ENCODE peak calls at places on chromosomes 11 and 22, in ten cellular contexts. One of them, this sample, is unnamed.

GRCh38 chr11:10590516-10590915 is 22.1 kb upstream of the LYVE1 start:
- DNase-seq in stomach: no peak
- DNase-seq in ovary: no peak
- DNase-seq in sigmoid colon: no peak
- DNase-seq in adrenal gland: no peak
- DNase-seq in K562: no peak
- DNase-seq in tibial nerve: no peak
- DNase-seq in body of pancreas: no peak
- DNase-seq in heart left ventricle: no peak
- DNase-seq in IMR-90: peak; percentile 56
- DNase-seq in this sample: no peak

GRCh38 chr22:42978453-42979103 is 36.4 kb downstream of the PACSIN2 start:
- DNase-seq in K562: no peak
- DNase-seq in tibial nerve: no peak
- DNase-seq in ovary: no peak
- DNase-seq in stomach: no peak
- DNase-seq in IMR-90: peak; percentile 66
- DNase-seq in body of pancreas: no peak
- DNase-seq in adrenal gland: no peak
- DNase-seq in sigmoid colon: no peak
- DNase-seq in heart left ventricle: peak; percentile 52
- DNase-seq in this sample: no peak

GRCh38 chr11:77154381-77155081 is 26.5 kb downstream of the MYO7A start:
- DNase-seq in ovary: no peak
- DNase-seq in body of pancreas: no peak
- DNase-seq in adrenal gland: peak; percentile 56
- DNase-seq in K562: no peak
- DNase-seq in IMR-90: no peak
- DNase-seq in stomach: peak; percentile 51
- DNase-seq in heart left ventricle: peak; percentile 57
- DNase-seq in sigmoid colon: peak; percentile 67
- DNase-seq in tibial nerve: no peak
- DNase-seq in this sample: no peak

GRCh38 chr22:49660794-49661781 is 166.6 kb downstream of the BRD1 start:
- DNase-seq in adrenal gland: peak; percentile 13
- DNase-seq in body of pancreas: no peak
- DNase-seq in sigmoid colon: peak; percentile 49
- DNase-seq in tibial nerve: no peak
- DNase-seq in ovary: no peak
- DNase-seq in IMR-90: no peak
- DNase-seq in K562: no peak
- DNase-seq in stomach: no peak
- DNase-seq in heart left ventricle: peak; percentile 5
- DNase-seq in this sample: no peak

GRCh38 chr11:57427692-57428082 is 766 bp upstream of the SLC43A3 start:
- DNase-seq in ovary: peak; percentile 81
- DNase-seq in adrenal gland: peak; percentile 27
- DNase-seq in body of pancreas: peak; percentile 53
- DNase-seq in K562: no peak
- DNase-seq in IMR-90: peak; percentile 57
- DNase-seq in tibial nerve: peak; percentile 94
- DNase-seq in sigmoid colon: peak; percentile 94
- DNase-seq in heart left ventricle: peak; percentile 79
- DNase-seq in stomach: peak; percentile 41
- DNase-seq in this sample: no peak

GRCh38 chr22:46749682-46750529 is 11.9 kb upstream of the CERK start:
- DNase-seq in IMR-90: no peak
- DNase-seq in adrenal gland: no peak
- DNase-seq in tibial nerve: no peak
- DNase-seq in sigmoid colon: peak; percentile 59
- DNase-seq in stomach: no peak
- DNase-seq in body of pancreas: no peak
- DNase-seq in K562: no peak
- DNase-seq in heart left ventricle: no peak
- DNase-seq in ovary: no peak
- DNase-seq in this sample: no peak

GRCh38 chr11:43770173-43770572 is 89.6 kb downstream of the HSD17B12 start:
- DNase-seq in heart left ventricle: peak; percentile 9
- DNase-seq in stomach: no peak
- DNase-seq in IMR-90: no peak
- DNase-seq in adrenal gland: no peak
- DNase-seq in ovary: no peak
- DNase-seq in tibial nerve: no peak
- DNase-seq in body of pancreas: no peak
- DNase-seq in sigmoid colon: no peak
- DNase-seq in K562: no peak
- DNase-seq in this sample: no peak

GRCh38 chr11:65718531-65718930 is 2.1 kb downstream of the RNASEH2C start:
- DNase-seq in tibial nerve: no peak
- DNase-seq in adrenal gland: no peak
- DNase-seq in stomach: no peak
- DNase-seq in IMR-90: no peak
- DNase-seq in body of pancreas: no peak
- DNase-seq in sigmoid colon: no peak
- DNase-seq in K562: no peak
- DNase-seq in ovary: no peak
- DNase-seq in heart left ventricle: no peak
- DNase-seq in this sample: no peak

GRCh38 chr11:134584706-134585445 is 172.8 kb upstream of the B3GAT1 start:
- DNase-seq in body of pancreas: peak; percentile 11
- DNase-seq in sigmoid colon: no peak
- DNase-seq in tibial nerve: peak; percentile 23
- DNase-seq in heart left ventricle: peak; percentile 39
- DNase-seq in adrenal gland: peak; percentile 28
- DNase-seq in stomach: no peak
- DNase-seq in K562: no peak
- DNase-seq in ovary: no peak
- DNase-seq in IMR-90: no peak
- DNase-seq in this sample: peak; percentile 41

GRCh38 chr11:19703211-19703610 is 9.4 kb upstream of the NAV2 start:
- DNase-seq in heart left ventricle: peak; percentile 47
- DNase-seq in stomach: no peak
- DNase-seq in sigmoid colon: peak; percentile 87
- DNase-seq in ovary: no peak
- DNase-seq in K562: no peak
- DNase-seq in tibial nerve: no peak
- DNase-seq in IMR-90: peak; percentile 36
- DNase-seq in adrenal gland: no peak
- DNase-seq in body of pancreas: no peak
- DNase-seq in this sample: no peak

GRCh38 chr11:14229472-14229871 is 129.5 kb downstream of the RRAS2 start:
- DNase-seq in adrenal gland: no peak
- DNase-seq in ovary: no peak
- DNase-seq in heart left ventricle: no peak
- DNase-seq in K562: no peak
- DNase-seq in body of pancreas: no peak
- DNase-seq in tibial nerve: no peak
- DNase-seq in sigmoid colon: no peak
- DNase-seq in stomach: no peak
- DNase-seq in IMR-90: no peak
- DNase-seq in this sample: no peak

GRCh38 chr11:82790723-82791487 is 57.2 kb upstream of the FAM181B start:
- DNase-seq in ovary: peak; percentile 31
- DNase-seq in IMR-90: no peak
- DNase-seq in tibial nerve: no peak
- DNase-seq in adrenal gland: no peak
- DNase-seq in body of pancreas: no peak
- DNase-seq in sigmoid colon: no peak
- DNase-seq in stomach: no peak
- DNase-seq in heart left ventricle: peak; percentile 13
- DNase-seq in K562: peak; percentile 60
- DNase-seq in this sample: no peak

GRCh38 chr11:135008001-135008405 is 596.0 kb upstream of the B3GAT1 start:
- DNase-seq in stomach: no peak
- DNase-seq in sigmoid colon: no peak
- DNase-seq in tibial nerve: no peak
- DNase-seq in IMR-90: no peak
- DNase-seq in ovary: no peak
- DNase-seq in body of pancreas: peak; percentile 3
- DNase-seq in adrenal gland: no peak
- DNase-seq in heart left ventricle: no peak
- DNase-seq in K562: no peak
- DNase-seq in this sample: no peak

GRCh38 chr11:7353100-7353499 is 101.4 kb downstream of the SYT9 start:
- DNase-seq in body of pancreas: peak; percentile 3
- DNase-seq in ovary: no peak
- DNase-seq in stomach: no peak
- DNase-seq in heart left ventricle: no peak
- DNase-seq in K562: peak; percentile 21
- DNase-seq in tibial nerve: peak; percentile 11
- DNase-seq in sigmoid colon: no peak
- DNase-seq in IMR-90: no peak
- DNase-seq in adrenal gland: no peak
- DNase-seq in this sample: no peak

GRCh38 chr11:115616941-115617340 is 112.7 kb upstream of the CADM1 start:
- DNase-seq in IMR-90: peak; percentile 90
- DNase-seq in stomach: no peak
- DNase-seq in K562: no peak
- DNase-seq in ovary: no peak
- DNase-seq in sigmoid colon: no peak
- DNase-seq in adrenal gland: peak; percentile 30
- DNase-seq in heart left ventricle: peak; percentile 64
- DNase-seq in body of pancreas: peak; percentile 50
- DNase-seq in tibial nerve: no peak
- DNase-seq in this sample: no peak

GRCh38 chr22:26065847-26066246 is 103.4 kb upstream of the SEZ6L start:
- DNase-seq in heart left ventricle: no peak
- DNase-seq in IMR-90: no peak
- DNase-seq in ovary: no peak
- DNase-seq in tibial nerve: no peak
- DNase-seq in sigmoid colon: no peak
- DNase-seq in stomach: no peak
- DNase-seq in adrenal gland: no peak
- DNase-seq in body of pancreas: no peak
- DNase-seq in K562: no peak
- DNase-seq in this sample: no peak

GRCh38 chr11:78231962-78232459 is 43.3 kb downstream of the USP35 start:
- DNase-seq in body of pancreas: no peak
- DNase-seq in stomach: no peak
- DNase-seq in tibial nerve: no peak
- DNase-seq in sigmoid colon: no peak
- DNase-seq in ovary: no peak
- DNase-seq in IMR-90: peak; percentile 83
- DNase-seq in adrenal gland: no peak
- DNase-seq in K562: no peak
- DNase-seq in heart left ventricle: no peak
- DNase-seq in this sample: no peak

GRCh38 chr11:75450826-75451783 is 18.1 kb upstream of the KLHL35 start:
- DNase-seq in tibial nerve: no peak
- DNase-seq in heart left ventricle: no peak
- DNase-seq in K562: peak; percentile 77
- DNase-seq in stomach: no peak
- DNase-seq in IMR-90: no peak
- DNase-seq in body of pancreas: no peak
- DNase-seq in ovary: no peak
- DNase-seq in adrenal gland: no peak
- DNase-seq in sigmoid colon: no peak
- DNase-seq in this sample: no peak

GRCh38 chr11:33410086-33410765 is 153.0 kb downstream of the HIPK3 start:
- DNase-seq in ovary: no peak
- DNase-seq in sigmoid colon: no peak
- DNase-seq in IMR-90: no peak
- DNase-seq in adrenal gland: no peak
- DNase-seq in stomach: no peak
- DNase-seq in tibial nerve: no peak
- DNase-seq in heart left ventricle: no peak
- DNase-seq in K562: no peak
- DNase-seq in body of pancreas: no peak
- DNase-seq in this sample: no peak
- TF ChIP-seq POLR2A in ovary: no peak
- TF ChIP-seq POLR2A in sigmoid colon: no peak
- TF ChIP-seq POLR2A in IMR-90: no peak
- TF ChIP-seq POLR2A in adrenal gland: no peak
- TF ChIP-seq POLR2A in stomach: no peak
- TF ChIP-seq POLR2A in tibial nerve: no peak
- TF ChIP-seq POLR2A in heart left ventricle: no peak
- TF ChIP-seq POLR2A in K562: no peak
- TF ChIP-seq POLR2A in body of pancreas: no peak
- TF ChIP-seq POLR2A in this sample: no peak

DNA sequence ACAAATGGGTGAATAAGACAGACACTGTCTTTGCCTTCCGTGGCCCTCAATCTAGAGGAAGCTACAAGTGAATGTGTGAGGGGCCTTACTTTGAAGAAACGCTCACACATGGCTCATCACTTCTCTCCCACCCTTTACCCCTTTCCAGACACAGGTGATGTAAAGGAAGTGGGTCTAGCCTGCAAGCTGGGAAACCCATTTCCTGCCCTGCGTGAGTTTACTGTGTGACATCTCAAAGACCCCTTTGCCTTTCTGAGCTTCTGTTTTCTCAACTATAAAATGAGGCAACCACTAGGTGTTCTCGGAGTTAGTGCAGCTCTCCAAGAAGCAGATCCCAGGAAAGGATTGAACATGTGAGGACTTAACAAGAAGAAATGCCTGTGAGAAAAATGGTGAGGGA is 43.1 kb upstream of the LMO2 start:
- DNase-seq in tibial nerve: no peak
- DNase-seq in IMR-90: no peak
- DNase-seq in adrenal gland: no peak
- DNase-seq in heart left ventricle: no peak
- DNase-seq in ovary: no peak
- DNase-seq in body of pancreas: no peak
- DNase-seq in K562: no peak
- DNase-seq in sigmoid colon: no peak
- DNase-seq in stomach: no peak
- DNase-seq in this sample: no peak
- H3K4me1 ChIP-seq in tibial nerve: no peaks in the 10 kb centered on the region
- H3K4me1 ChIP-seq in IMR-90: peaks cover 6% of the 10 kb centered on the region
- H3K4me1 ChIP-seq in adrenal gland: peaks cover 29% of the 10 kb centered on the region
- H3K4me1 ChIP-seq in heart left ventricle: peaks cover 51% of the 10 kb centered on the region
- H3K4me1 ChIP-seq in ovary: no peaks in the 10 kb centered on the region
- H3K4me1 ChIP-seq in body of pancreas: peaks cover 3% of the 10 kb centered on the region
- H3K4me1 ChIP-seq in K562: peaks cover 65% of the 10 kb centered on the region
- H3K4me1 ChIP-seq in sigmoid colon: no peaks in the 10 kb centered on the region
- H3K4me1 ChIP-seq in stomach: peaks cover 3% of the 10 kb centered on the region
- H3K4me1 ChIP-seq in this sample: peaks cover 9% of the 10 kb centered on the region

DNA sequence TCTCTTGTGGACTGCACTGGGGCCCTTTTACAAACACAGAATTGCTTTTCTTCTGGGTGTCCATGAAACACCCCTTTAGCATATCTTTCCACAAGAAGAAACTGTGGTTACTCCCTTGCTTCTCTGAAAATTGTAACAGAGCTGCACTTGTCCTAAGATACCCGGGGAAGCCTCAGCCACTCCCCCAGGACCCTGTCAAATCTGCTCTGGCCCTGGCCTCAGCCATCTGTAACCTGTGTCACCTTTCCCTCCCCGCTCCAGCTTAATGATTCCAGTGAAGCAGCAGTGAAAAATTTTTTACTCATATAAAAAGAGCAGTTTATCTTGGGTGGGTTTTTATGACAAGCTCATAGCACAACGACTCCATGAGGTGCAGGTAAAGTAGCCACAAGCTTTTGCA is 3.4 kb upstream of the DUSP18 start:
- DNase-seq in body of pancreas: no peak
- DNase-seq in K562: no peak
- DNase-seq in sigmoid colon: no peak
- DNase-seq in ovary: no peak
- DNase-seq in stomach: no peak
- DNase-seq in tibial nerve: no peak
- DNase-seq in heart left ventricle: no peak
- DNase-seq in IMR-90: no peak
- DNase-seq in adrenal gland: no peak
- DNase-seq in this sample: no peak
- TF ChIP-seq POLR2A in body of pancreas: no peak
- TF ChIP-seq POLR2A in K562: no peak
- TF ChIP-seq POLR2A in sigmoid colon: no peak
- TF ChIP-seq POLR2A in ovary: no peak
- TF ChIP-seq POLR2A in stomach: no peak
- TF ChIP-seq POLR2A in tibial nerve: no peak
- TF ChIP-seq POLR2A in heart left ventricle: no peak
- TF ChIP-seq POLR2A in IMR-90: no peak
- TF ChIP-seq POLR2A in adrenal gland: no peak
- TF ChIP-seq POLR2A in this sample: no peak

GRCh38 chr22:45682069-45682468 is 10.4 kb downstream of the ATXN10 start:
- DNase-seq in sigmoid colon: no peak
- DNase-seq in body of pancreas: no peak
- DNase-seq in IMR-90: no peak
- DNase-seq in stomach: no peak
- DNase-seq in K562: no peak
- DNase-seq in heart left ventricle: no peak
- DNase-seq in adrenal gland: no peak
- DNase-seq in tibial nerve: no peak
- DNase-seq in ovary: no peak
- DNase-seq in this sample: no peak
- H3K4me1 ChIP-seq in sigmoid colon: no peaks in the 10 kb centered on the region
- H3K4me1 ChIP-seq in body of pancreas: peaks cover 37% of the 10 kb centered on the region
- H3K4me1 ChIP-seq in IMR-90: peaks cover 38% of the 10 kb centered on the region
- H3K4me1 ChIP-seq in stomach: no peaks in the 10 kb centered on the region
- H3K4me1 ChIP-seq in K562: no peaks in the 10 kb centered on the region
- H3K4me1 ChIP-seq in heart left ventricle: peaks cover 42% of the 10 kb centered on the region
- H3K4me1 ChIP-seq in adrenal gland: peaks cover 69% of the 10 kb centered on the region
- H3K4me1 ChIP-seq in tibial nerve: no peaks in the 10 kb centered on the region
- H3K4me1 ChIP-seq in ovary: peaks cover 11% of the 10 kb centered on the region
- H3K4me1 ChIP-seq in this sample: no peaks in the 10 kb centered on the region